ENCODE peak calls at places on chromosome 9, in four cellular contexts. T is H54, F is stomach, Y is endothelial cell of umbilical vein. R is an unnamed sample.

GRCh38 chr9:81522721-81523551 is 166.4 kb downstream of the TLE1 start:
- DNase-seq in T (peak), F (no peak), Y (peak), R (peak)

GRCh38 chr9:132201139-132201538 is 39.3 kb downstream of the NTNG2 start:
- DNase-seq in T (no peak), F (peak), Y (no peak), R (no peak)

GRCh38 chr9:131809941-131810344 is 70.1 kb upstream of the RAPGEF1 start:
- DNase-seq in T (no peak), F (no peak), Y (no peak), R (no peak)

GRCh38 chr9:114371986-114372917 is 15.5 kb downstream of the AKNA start:
- DNase-seq in T (no peak), F (no peak), Y (peak), R (no peak)

GRCh38 chr9:109449036-109449798 is 48.9 kb downstream of the PTPN3 start:
- DNase-seq in T (no peak), F (no peak), Y (no peak), R (no peak)

GRCh38 chr9:87063883-87064282 is 116.6 kb upstream of the GAS1 start:
- DNase-seq in T (no peak), F (no peak), Y (no peak), R (no peak)

GRCh38 chr9:88835772-88836171 is 155.5 kb upstream of the S1PR3 start:
- DNase-seq in T (no peak), F (no peak), Y (no peak), R (no peak)

GRCh38 chr9:3074247-3074646 is 230.4 kb upstream of the PUM3 start:
- DNase-seq in T (peak), F (no peak), Y (no peak), R (no peak)

GRCh38 chr9:129312251-129312650 is 134.2 kb upstream of the IER5L start:
- DNase-seq in T (no peak), F (no peak), Y (no peak), R (no peak)

GRCh38 chr9:36867672-36868471 is 166.2 kb downstream of the PAX5 start:
- DNase-seq in T (no peak), F (peak), Y (no peak), R (no peak)

GRCh38 chr9:2024888-2025781 is 10.0 kb downstream of the SMARCA2 start:
- DNase-seq in T (no peak), F (no peak), Y (no peak), R (no peak)

GRCh38 chr9:129979346-129979745 is 63.6 kb downstream of the FNBP1 start:
- DNase-seq in T (no peak), F (no peak), Y (peak), R (no peak)

DNA sequence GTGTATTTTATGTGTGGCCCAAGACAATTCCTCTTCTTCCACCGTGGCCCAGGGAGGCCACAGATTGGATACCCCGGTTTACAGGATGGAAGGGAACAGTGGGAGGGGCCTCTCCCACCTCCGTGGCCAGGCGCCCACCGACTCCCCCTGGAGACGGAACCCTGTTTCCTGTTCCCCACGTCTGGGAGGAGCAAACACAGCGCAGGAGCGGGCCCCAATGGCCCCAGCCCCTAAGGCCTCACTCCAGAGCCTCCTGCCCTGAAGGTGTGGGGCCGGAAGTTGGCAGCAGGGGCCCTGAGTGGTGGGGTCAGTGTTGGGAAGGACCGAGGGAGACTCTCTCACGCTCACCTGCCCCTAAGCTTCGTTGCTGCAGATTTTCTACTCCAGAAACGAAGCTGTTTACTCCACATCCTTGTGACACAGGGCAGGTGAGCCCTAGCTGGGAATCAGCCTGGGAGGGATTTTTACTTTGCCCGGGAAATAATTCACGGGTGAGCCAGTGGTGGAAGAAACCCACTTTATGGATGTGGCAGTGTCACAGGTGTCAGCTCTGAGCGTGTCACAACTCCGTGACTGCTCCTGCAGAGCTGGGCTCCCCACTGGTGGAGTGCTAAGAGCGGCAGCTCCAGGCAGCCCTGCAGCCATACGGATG is 77.6 kb upstream of the OLFM1 start:
- DNase-seq in T (no peak), F (no peak), Y (no peak), R (no peak)
- TF ChIP-seq POLR2A in T (peak), F (no peak), Y (no peak), R (no peak)

DNA sequence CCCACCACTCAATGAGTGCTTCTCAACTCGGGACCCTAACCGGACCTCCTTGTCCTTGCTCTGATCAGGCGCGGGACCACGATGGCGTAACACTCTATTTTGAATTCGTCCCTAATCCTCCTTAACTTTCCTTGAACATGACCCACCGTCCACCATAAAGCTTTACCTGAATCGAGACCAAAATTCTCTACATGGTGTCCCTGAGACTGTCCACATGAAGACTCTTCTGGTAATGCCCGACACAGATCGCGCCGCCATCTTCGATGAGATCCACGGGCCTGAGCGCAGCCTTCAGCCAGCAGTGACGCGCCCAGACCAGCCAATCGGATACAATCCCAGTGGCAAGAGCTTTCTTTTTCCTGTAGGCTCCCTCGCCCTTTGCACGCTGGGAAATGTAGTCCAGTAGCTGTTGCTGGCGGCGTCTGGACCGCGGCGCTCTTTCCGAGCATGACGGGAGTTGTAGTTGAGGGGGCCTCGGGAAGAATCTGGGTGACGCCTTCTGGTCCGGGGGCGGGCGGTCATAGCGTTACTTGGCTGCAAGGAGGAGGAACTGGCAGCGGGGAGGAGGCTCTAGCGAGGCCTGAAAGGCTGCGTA is at the start of the genes MRPL50 and ZNF189:
- DNase-seq in T (peak), F (peak), Y (peak), R (peak)
- TF ChIP-seq POLR2A in T (peak), F (peak), Y (peak), R (peak)

GRCh38 chr9:93451762-93452709 is 551 bp downstream of the FAM120A start:
- DNase-seq in T (peak), F (peak), Y (peak), R (peak)
- TF ChIP-seq POLR2A in T (no peak), F (no peak), Y (no peak), R (no peak)

GRCh38 chr9:34732886-34733285 is 22.9 kb upstream of the CCL21 start:
- DNase-seq in T (no peak), F (no peak), Y (no peak), R (no peak)
- TF ChIP-seq POLR2A in T (no peak), F (no peak), Y (no peak), R (no peak)

GRCh38 chr9:120876842-120877240 is at the start of gene PHF19:
- DNase-seq in T (peak), F (no peak), Y (no peak), R (peak)
- TF ChIP-seq POLR2A in T (peak), F (no peak), Y (peak), R (no peak)

DNA sequence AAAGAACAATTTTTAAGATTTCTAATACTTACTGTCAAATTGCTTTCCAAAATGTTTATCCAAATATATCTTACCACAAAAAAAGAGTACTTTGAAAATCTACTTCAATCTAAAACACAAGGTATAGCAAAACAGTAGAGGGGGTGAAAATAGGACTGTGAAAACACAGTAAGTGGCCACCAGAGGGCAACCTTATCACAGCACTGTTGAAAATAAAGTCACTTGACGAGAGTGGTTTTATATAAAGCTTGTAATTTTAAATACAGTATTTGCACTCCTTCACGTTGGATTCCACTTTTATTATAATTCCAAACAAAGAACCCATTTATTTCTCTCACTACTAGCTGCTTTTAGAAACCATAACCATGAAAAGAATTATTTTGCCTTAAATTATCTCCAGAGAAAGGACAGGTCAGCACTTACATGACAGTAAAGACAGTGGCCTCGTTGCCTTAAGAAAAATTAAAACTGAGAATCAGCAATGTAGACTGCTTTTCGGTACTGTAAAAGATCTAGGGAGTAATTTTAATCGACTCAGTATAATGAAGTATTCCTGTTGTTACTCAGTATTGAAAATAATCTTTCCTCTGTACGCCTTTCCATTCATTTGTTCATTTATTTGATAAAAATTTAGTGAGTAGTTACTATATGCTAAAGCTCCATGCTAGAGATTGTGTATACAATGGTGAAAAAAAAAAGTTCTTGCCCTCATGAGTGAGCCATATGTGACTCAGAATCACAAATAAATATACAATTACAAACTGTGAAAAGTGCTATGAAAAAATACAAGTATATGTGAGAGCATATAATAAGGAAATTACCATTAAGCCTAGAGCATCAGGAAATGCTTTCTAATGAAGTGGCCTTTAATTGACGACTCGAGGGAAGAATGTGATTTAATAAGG is 40.0 kb upstream of the CDK5RAP2 start:
- DNase-seq in T (peak), F (peak), Y (peak), R (peak)
- TF ChIP-seq POLR2A in T (no peak), F (no peak), Y (no peak), R (no peak)

DNA sequence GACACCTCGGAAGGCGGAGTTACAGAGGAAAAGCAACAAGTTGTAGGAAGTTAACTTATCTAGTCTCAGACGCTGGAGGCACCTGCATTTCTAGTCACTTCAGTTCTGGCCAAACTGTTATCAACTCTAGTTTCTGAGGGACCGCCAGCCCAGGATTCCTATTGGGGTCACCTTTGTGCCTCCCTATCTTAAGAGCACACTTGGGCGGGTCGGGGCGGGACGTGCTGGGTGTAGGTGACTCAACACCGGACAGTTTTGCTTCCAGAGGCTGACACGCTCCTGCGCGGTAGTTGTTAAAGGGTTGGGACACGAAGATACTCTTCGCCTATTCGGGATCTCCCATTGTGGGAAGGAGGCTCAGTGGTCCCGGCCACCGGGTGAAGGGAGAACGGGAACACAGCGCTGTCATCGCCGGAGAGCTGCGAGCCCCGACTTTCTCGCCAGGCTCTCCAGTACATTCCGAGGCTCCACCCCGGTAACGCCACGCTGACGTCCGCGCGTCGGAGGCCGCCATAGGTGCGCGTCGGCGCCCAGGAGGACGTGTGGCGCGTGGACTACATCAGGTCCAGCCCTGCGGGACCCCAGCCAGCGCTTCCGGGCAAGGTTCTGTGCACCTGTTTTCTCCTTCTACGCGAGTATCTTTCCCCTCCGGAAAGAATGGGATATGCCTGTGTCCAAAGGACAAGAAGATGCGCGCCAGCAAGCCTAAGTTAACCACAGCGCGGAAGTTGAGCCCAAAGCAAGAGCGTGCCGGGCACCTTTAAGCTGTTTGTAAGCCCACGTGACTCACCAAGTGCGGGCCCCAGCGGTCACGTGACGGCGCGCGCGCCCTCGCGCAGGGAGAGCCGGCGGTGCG is at the start of gene KDM4C:
- DNase-seq in T (peak), F (peak), Y (peak), R (peak)
- TF ChIP-seq POLR2A in T (peak), F (peak), Y (peak), R (peak)

GRCh38 chr9:4297151-4297794 is 2.6 kb downstream of the GLIS3 start:
- DNase-seq in T (peak), F (peak), Y (peak), R (peak)
- TF ChIP-seq POLR2A in T (no peak), F (no peak), Y (no peak), R (no peak)

GRCh38 chr9:35489313-35490154 is at the start of gene RUSC2:
- DNase-seq in T (no peak), F (peak), Y (peak), R (peak)
- TF ChIP-seq POLR2A in T (peak), F (no peak), Y (peak), R (no peak)

R was measured in erythroblast.